ENCODE peak calls at places on chromosomes 4 and X, in eight cellular contexts. R is small intestine, S is aorta, C is left lung, L is upper lobe of left lung, T is A549, G is esophagus squamous epithelium, D is pancreas. Y is an unnamed sample. For H3K9me3, the result is how much of the 10 kb centered on the place peaks cover.

GRCh38 chr4:64718091-64718490 is 308.8 kb upstream of the TECRL start:
- DNase-seq in R (no peak), S (no peak), C (no peak), L (no peak), T (no peak), G (no peak), D (no peak), Y (no peak)

GRCh38 chrX:113399501-113400192 is 559.0 kb upstream of the AMOT start:
- DNase-seq in R (no peak), S (no peak), C (no peak), L (no peak), T (no peak), G (no peak), D (no peak), Y (no peak)

GRCh38 chr4:101307901-101308300 is 39.4 kb downstream of the PPP3CA start:
- DNase-seq in R (no peak), S (no peak), C (no peak), L (no peak), T (no peak), G (no peak), D (no peak), Y (no peak)

GRCh38 chrX:97326456-97326855 is 442.7 kb downstream of the RPA4 start:
- DNase-seq in R (no peak), S (no peak), C (no peak), L (no peak), T (no peak), G (no peak), D (no peak), Y (no peak)

GRCh38 chrX:65644621-65645287 is 22.7 kb upstream of the MSN start:
- DNase-seq in R (no peak), S (peak), C (peak), L (no peak), T (peak), G (peak), D (peak), Y (no peak)

GRCh38 chr4:10179957-10180602 is 63.5 kb upstream of the WDR1 start:
- DNase-seq in R (no peak), S (no peak), C (no peak), L (no peak), T (no peak), G (no peak), D (no peak), Y (no peak)

GRCh38 chrX:151153086-151153485 is 23.3 kb upstream of the GPR50 start:
- DNase-seq in R (no peak), S (no peak), C (no peak), L (no peak), T (peak), G (no peak), D (no peak), Y (no peak)

GRCh38 chr4:48331577-48332340 is 9.6 kb upstream of the SLAIN2 start:
- DNase-seq in R (no peak), S (no peak), C (no peak), L (no peak), T (no peak), G (no peak), D (no peak), Y (no peak)

GRCh38 chrX:40174594-40175415 is 77.0 kb upstream of the BCOR start:
- DNase-seq in R (peak), S (peak), C (peak), L (peak), T (peak), G (no peak), D (peak), Y (no peak)

GRCh38 chr4:185099024-185099682 is 43.9 kb upstream of the SLC25A4 start:
- DNase-seq in R (no peak), S (no peak), C (no peak), L (peak), T (no peak), G (no peak), D (no peak), Y (no peak)

GRCh38 chr4:172726001-172726423 is 442.6 kb upstream of the GALNT7 start:
- DNase-seq in R (peak), S (no peak), C (no peak), L (no peak), T (peak), G (no peak), D (no peak), Y (no peak)

GRCh38 chr4:158621729-158622128 is 50.0 kb downstream of the C4orf46 start:
- DNase-seq in R (no peak), S (no peak), C (no peak), L (no peak), T (no peak), G (no peak), D (no peak), Y (no peak)

GRCh38 chr4:26099967-26100366 is 185.9 kb downstream of the SMIM20 start:
- DNase-seq in R (no peak), S (no peak), C (no peak), L (no peak), T (no peak), G (no peak), D (no peak), Y (no peak)

GRCh38 chr4:75071241-75071778 is 138.4 kb downstream of the PARM1 start:
- DNase-seq in R (no peak), S (no peak), C (no peak), L (no peak), T (no peak), G (no peak), D (no peak), Y (no peak)

GRCh38 chrX:53631156-53631555 is 55.4 kb downstream of the HUWE1 start:
- DNase-seq in R (no peak), S (no peak), C (no peak), L (no peak), T (no peak), G (no peak), D (no peak), Y (no peak)

GRCh38 chr4:122826000-122826595 is 533 bp upstream of the FGF2 start:
- DNase-seq in R (no peak), S (no peak), C (no peak), L (no peak), T (no peak), G (no peak), D (no peak), Y (no peak)

GRCh38 chr4:76930721-76931481 is 18.7 kb upstream of the SEPTIN11 start:
- DNase-seq in R (no peak), S (no peak), C (no peak), L (no peak), T (no peak), G (no peak), D (no peak), Y (no peak)

GRCh38 chr4:3160325-3160915 is 85.9 kb downstream of the HTT start:
- DNase-seq in R (no peak), S (no peak), C (no peak), L (no peak), T (no peak), G (no peak), D (no peak), Y (no peak)

GRCh38 chr4:139887962-139888735 is 222.5 kb downstream of the MGST2 start:
- DNase-seq in R (no peak), S (no peak), C (no peak), L (no peak), T (no peak), G (no peak), D (no peak), Y (no peak)

GRCh38 chrX:101415180-101416130 is 7.4 kb downstream of the HNRNPH2 start:
- DNase-seq in R (peak), S (no peak), C (no peak), L (no peak), T (peak), G (no peak), D (no peak), Y (no peak)

GRCh38 chr4:3485011-3485881 is 22.1 kb downstream of the DOK7 start:
- DNase-seq in R (no peak), S (no peak), C (no peak), L (peak), T (no peak), G (no peak), D (no peak), Y (no peak)

GRCh38 chrX:46258356-46258755 is 286.9 kb downstream of the ZNF674 start:
- DNase-seq in R (no peak), S (no peak), C (no peak), L (no peak), T (no peak), G (no peak), D (no peak), Y (no peak)

GRCh38 chr4:43277003-43277402 is 384.5 kb downstream of the GRXCR1 start:
- DNase-seq in R (no peak), S (no peak), C (no peak), L (no peak), T (no peak), G (no peak), D (no peak), Y (no peak)

GRCh38 chr4:161252520-161253141 is 911.2 kb downstream of the FSTL5 start:
- DNase-seq in R (peak), S (no peak), C (no peak), L (no peak), T (peak), G (no peak), D (no peak), Y (no peak)
- H3K9me3 ChIP-seq in R (under half), S (under half), C (under half), L (under half), T (under half), G (under half), D (under half), Y (under half)

GRCh38 chr4:12123709-12124108 is 695.0 kb upstream of the HS3ST1 start:
- DNase-seq in R (no peak), S (no peak), C (no peak), L (no peak), T (no peak), G (no peak), D (no peak), Y (no peak)
- H3K9me3 ChIP-seq in R (under half), S (under half), C (under half), L (under half), T (under half), G (under half), D (under half), Y (under half)

DNA sequence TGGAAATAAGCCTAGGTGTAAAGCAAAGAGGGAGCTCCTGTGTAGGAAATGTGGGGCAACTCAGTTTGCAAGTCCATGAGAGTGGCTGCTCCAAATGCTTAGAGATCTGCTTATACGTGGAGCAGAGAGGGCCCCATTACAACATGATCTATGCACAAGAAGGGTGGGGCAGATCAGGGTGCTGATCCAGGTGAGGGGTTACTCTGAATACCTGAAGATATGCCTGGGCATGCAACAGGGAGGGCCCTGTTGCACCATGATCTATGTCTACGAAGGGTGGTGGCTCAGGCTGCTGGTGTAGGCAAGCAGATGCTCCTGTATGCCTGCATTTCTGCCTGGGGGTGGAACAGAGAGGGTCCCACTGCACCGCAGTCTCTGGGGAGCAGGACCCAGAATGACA is 1121.2 kb downstream of the RAPGEF2 start:
- DNase-seq in R (no peak), S (no peak), C (no peak), L (no peak), T (no peak), G (no peak), D (no peak), Y (no peak)
- H3K9me3 ChIP-seq in R (under half), S (under half), C (under half), L (under half), T (under half), G (under half), D (under half), Y (under half)

GRCh38 chr4:14386196-14386595 is 616.1 kb upstream of the CPEB2 start:
- DNase-seq in R (no peak), S (no peak), C (no peak), L (no peak), T (no peak), G (no peak), D (no peak), Y (no peak)

GRCh38 chr4:14387647-14388046 is 614.6 kb upstream of the CPEB2 start:
- DNase-seq in R (peak), S (no peak), C (no peak), L (no peak), T (no peak), G (no peak), D (no peak), Y (no peak)

GRCh38 chr4:14384824-14385223 is 617.5 kb upstream of the CPEB2 start:
- DNase-seq in R (no peak), S (no peak), C (no peak), L (no peak), T (no peak), G (no peak), D (no peak), Y (no peak)

GRCh38 chr4:14379148-14379547 is 623.1 kb upstream of the CPEB2 start:
- DNase-seq in R (no peak), S (no peak), C (no peak), L (no peak), T (peak), G (no peak), D (no peak), Y (no peak)

GRCh38 chr4:14383652-14384051 is 618.6 kb upstream of the CPEB2 start:
- DNase-seq in R (no peak), S (no peak), C (no peak), L (no peak), T (no peak), G (no peak), D (no peak), Y (no peak)
- H3K9me3 ChIP-seq in R (under half), S (under half), C (under half), L (under half), T (under half), G (under half), D (under half), Y (under half)

DNA sequence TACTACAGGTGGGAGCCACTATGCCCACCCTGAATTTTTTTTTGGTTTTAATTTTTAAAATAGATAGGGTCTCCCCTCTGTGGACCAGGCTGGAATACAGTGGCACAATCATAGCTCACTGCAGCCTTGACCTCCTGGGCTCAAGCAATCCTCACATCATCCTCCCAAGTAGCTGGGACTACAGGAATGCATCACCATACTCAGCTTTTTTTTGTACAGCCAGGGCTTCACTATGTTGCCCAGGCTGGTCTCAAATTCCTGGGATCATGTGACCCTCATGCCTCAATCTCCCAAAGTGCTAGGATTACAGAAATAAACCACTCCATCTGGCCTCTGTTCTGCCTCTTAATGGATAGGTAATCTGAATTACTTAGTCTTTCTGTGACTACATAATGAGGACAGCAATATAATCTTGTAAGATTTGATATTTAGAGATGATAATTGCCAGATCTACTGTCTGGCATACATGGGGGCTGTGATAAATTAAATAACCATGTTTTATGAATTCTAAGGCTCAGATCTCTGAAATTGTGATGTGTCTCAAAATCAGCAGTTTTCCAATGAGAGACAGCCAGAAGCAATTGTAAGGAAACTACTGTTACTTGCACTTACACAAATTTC is 26.7 kb downstream of the PDS5A start:
- DNase-seq in R (no peak), S (no peak), C (no peak), L (no peak), T (no peak), G (no peak), D (no peak), Y (no peak)
- H3K9me3 ChIP-seq in R (under half), S (under half), C (under half), L (under half), T (under half), G (under half), D (under half), Y (under half)

DNA sequence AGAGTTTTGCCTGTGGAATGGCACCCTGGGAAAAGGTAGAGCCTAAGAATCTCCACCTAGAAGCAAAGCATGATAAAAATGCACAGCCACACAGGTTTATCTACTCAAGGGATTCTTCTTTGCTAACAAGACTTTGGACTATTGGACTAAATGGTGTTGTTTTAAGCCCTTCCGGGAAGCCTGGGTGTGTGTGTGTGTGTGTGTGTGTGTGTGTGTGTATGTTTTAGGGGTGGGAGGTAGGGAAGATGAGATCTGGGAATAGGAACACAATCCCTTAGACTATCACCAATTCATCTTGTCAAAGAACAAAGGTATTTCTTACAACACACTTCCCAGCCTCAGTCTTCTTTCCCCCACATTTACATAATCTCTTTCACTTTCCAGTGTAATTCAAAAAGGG is 327.5 kb upstream of the FGF16 start:
- DNase-seq in R (no peak), S (no peak), C (no peak), L (no peak), T (no peak), G (no peak), D (no peak), Y (no peak)
- H3K9me3 ChIP-seq in R (under half), S (under half), C (under half), L (under half), T (under half), G (under half), D (under half), Y (under half)

Y was measured in T-helper 17 cell.